ENCODE peak calls at places on chromosomes 16 and 17, in four cellular contexts. F is ovary, H is body of pancreas, J is spleen. E is an unnamed sample.

GRCh38 chr17:77698903-77699615 is 259.4 kb upstream of the TNRC6C start:
- DNase-seq in F (no peak), H (no peak), J (no peak), E (no peak)

GRCh38 chr16:73737637-73738036 is 559.0 kb upstream of the PSMD7 start:
- DNase-seq in F (no peak), H (no peak), J (no peak), E (no peak)

GRCh38 chr17:75691371-75692290 is 24.5 kb downstream of the SAP30BP start:
- DNase-seq in F (no peak), H (peak), J (peak), E (no peak)

GRCh38 chr16:87970206-87970605 is 19.0 kb downstream of the BANP start:
- DNase-seq in F (no peak), H (no peak), J (no peak), E (no peak)

GRCh38 chr17:64736804-64737492 is 74.8 kb upstream of the SMURF2 start:
- DNase-seq in F (no peak), H (no peak), J (no peak), E (no peak)

GRCh38 chr17:78234261-78234865 is 2.9 kb downstream of the TMEM235 start:
- DNase-seq in F (no peak), H (no peak), J (no peak), E (no peak)

GRCh38 chr17:58741121-58741625 is 14.5 kb upstream of the PPM1E start:
- DNase-seq in F (no peak), H (no peak), J (no peak), E (no peak)

GRCh38 chr16:13039526-13039925 is 138.1 kb downstream of the SHISA9 start:
- DNase-seq in F (no peak), H (no peak), J (no peak), E (no peak)

GRCh38 chr16:26787924-26788323 is 278.8 kb upstream of the C16orf82 start:
- DNase-seq in F (no peak), H (no peak), J (no peak), E (no peak)

GRCh38 chr17:58321571-58322525 is 6.7 kb downstream of the TSPOAP1 start:
- DNase-seq in F (no peak), H (no peak), J (peak), E (no peak)

GRCh38 chr17:788551-788950 is 6.4 kb downstream of the MRM3 start:
- DNase-seq in F (peak), H (peak), J (peak), E (no peak)

GRCh38 chr17:42342242-42343008 is 45.8 kb downstream of the STAT3 start:
- DNase-seq in F (no peak), H (no peak), J (no peak), E (no peak)

GRCh38 chr17:74433421-74434121 is 1.7 kb downstream of the GPRC5C start:
- DNase-seq in F (peak), H (peak), J (no peak), E (no peak)

GRCh38 chr17:15262291-15263205 is 2.6 kb downstream of the PMP22 start:
- DNase-seq in F (peak), H (peak), J (peak), E (peak)

GRCh38 chr16:54431997-54432367 is 145.4 kb upstream of the IRX3 start:
- DNase-seq in F (no peak), H (no peak), J (no peak), E (no peak)

GRCh38 chr17:44828919-44829557 is 1.0 kb downstream of the GJC1 start:
- DNase-seq in F (peak), H (no peak), J (no peak), E (no peak)

GRCh38 chr17:17567631-17568030 is 23.9 kb downstream of the PEMT start:
- DNase-seq in F (peak), H (peak), J (no peak), E (peak)

GRCh38 chr17:76121932-76122383 is 18.4 kb upstream of the EXOC7 start:
- DNase-seq in F (peak), H (no peak), J (peak), E (no peak)

GRCh38 chr17:14725729-14726128 is 424.8 kb downstream of the HS3ST3B1 start:
- DNase-seq in F (no peak), H (no peak), J (no peak), E (no peak)

GRCh38 chr17:75159196-75160031 is 5.1 kb upstream of the JPT1 start:
- DNase-seq in F (no peak), H (no peak), J (no peak), E (no peak)

GRCh38 chr17:45584092-45585036 is 93.8 kb upstream of the PLEKHM1 start:
- DNase-seq in F (peak), H (peak), J (peak), E (peak)

GRCh38 chr17:80190716-80191115 is 20.9 kb downstream of the CARD14 start:
- DNase-seq in F (no peak), H (no peak), J (no peak), E (no peak)

GRCh38 chr17:73096866-73097265 is 4.4 kb upstream of the SLC39A11 start:
- DNase-seq in F (no peak), H (no peak), J (no peak), E (no peak)

GRCh38 chr17:42985225-42985624 is 4.9 kb downstream of the RUNDC1 start:
- DNase-seq in F (no peak), H (no peak), J (no peak), E (no peak)

GRCh38 chr16:67028167-67028554 is 788 bp upstream of the CBFB start:
- DNase-seq in F (no peak), H (no peak), J (no peak), E (no peak)

GRCh38 chr16:67030221-67030962 is 1.4 kb downstream of the CBFB start:
- DNase-seq in F (no peak), H (no peak), J (peak), E (no peak)

GRCh38 chr16:67027046-67027445 is 1.9 kb upstream of the CBFB start:
- DNase-seq in F (peak), H (no peak), J (peak), E (no peak)

GRCh38 chr16:67028555-67029248 is at the start of gene CBFB:
- DNase-seq in F (peak), H (peak), J (peak), E (peak)

DNA sequence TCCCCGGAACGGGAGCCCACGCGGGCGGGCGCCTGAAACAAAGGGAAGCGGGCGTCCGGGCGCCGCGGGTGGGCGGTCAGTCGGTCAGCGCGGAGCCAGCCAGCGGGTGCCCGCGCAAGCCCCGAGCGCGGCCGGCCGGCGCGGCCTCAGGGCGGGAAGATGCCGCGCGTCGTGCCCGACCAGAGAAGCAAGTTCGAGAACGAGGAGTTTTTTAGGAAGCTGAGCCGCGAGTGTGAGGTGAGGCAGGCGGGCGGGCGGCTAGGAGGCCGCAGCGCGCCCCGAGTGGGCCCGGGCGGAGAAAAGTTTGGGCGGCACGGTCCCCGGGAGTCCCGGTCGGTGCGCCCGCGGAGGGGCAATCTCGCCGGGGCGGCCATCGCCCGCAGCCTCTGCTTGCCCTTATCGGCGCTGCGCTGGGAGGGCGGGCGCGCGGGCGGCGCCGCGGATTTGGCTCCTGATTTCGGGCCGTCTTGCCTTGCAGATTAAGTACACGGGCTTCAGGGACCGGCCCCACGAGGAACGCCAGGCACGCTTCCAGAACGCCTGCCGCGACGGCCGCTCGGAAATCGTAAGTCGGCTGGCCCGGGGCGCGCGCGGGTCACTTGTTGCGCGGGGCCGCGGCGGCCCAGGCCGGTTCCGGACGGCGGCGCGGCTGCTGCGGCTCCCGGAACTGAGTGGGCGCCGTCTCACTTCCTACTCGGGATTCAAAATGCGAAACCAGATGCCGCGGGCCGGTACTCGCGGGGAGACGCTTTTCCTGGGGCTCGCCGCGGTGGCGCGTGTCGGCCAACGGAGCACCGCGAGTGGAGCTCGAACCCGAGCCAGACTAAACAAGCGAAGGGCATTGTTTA is 524 bp downstream of the CBFB start:
- DNase-seq in F (peak), H (peak), J (peak), E (peak)
- TF ChIP-seq POLR2A in F (peak), H (peak), J (no peak), E (peak)

GRCh38 chr16:4614571-4615388 is at the start of gene UBALD1:
- DNase-seq in F (peak), H (peak), J (peak), E (peak)
- TF ChIP-seq POLR2A in F (peak), H (peak), J (peak), E (peak)

GRCh38 chr16:10318798-10319500 is 66.9 kb upstream of the ATF7IP2 start:
- DNase-seq in F (no peak), H (no peak), J (no peak), E (no peak)
- TF ChIP-seq POLR2A in F (no peak), H (no peak), J (no peak), E (no peak)

DNA sequence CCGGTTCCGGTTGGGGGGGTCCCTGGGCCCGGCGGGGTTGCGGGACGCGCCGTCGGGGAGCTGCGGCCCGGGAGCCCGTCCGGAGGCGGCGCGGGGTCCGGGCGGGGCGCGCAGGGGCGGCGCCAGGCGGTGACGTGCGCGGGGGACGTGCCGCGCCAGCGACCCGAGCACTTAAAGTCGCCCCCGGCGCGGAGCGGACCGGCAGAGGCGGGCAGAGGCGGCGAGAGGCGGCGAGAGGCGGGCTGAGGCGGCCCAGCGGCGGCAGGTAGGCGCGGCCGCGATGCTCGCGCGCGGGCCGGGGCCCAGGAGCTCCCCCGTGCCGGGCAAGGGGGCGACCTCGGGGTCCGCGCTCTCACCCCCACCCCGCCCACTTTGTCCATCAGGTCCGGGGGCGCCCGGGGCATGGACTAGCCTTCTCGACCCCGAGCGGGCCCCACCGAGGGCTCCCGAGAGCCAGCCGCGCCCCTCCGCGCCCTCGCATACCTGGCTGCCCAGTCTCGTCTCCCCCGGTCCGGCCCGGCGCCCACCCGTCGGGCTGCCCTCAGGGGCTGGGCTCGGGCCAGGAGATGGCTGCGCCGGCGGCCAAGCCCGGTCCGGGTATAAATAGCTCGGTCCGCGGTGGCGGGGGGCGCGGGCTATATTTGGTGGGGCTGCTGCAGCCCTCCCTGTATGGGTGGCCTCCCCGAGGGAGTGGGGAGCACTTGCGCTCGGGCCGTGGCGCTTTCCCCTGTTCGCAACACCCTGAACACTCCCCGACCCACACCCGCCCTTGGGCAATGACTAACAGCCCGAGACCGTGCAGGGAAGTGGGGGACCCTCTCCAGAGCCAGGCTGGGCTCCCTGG is at the start of gene SLC16A3:
- DNase-seq in F (peak), H (peak), J (peak), E (peak)
- TF ChIP-seq POLR2A in F (peak), H (peak), J (no peak), E (peak)

GRCh38 chr17:36593651-36594316 is 2.1 kb downstream of the DHRS11 start:
- DNase-seq in F (no peak), H (no peak), J (peak), E (no peak)
- TF ChIP-seq POLR2A in F (no peak), H (no peak), J (no peak), E (no peak)

DNA sequence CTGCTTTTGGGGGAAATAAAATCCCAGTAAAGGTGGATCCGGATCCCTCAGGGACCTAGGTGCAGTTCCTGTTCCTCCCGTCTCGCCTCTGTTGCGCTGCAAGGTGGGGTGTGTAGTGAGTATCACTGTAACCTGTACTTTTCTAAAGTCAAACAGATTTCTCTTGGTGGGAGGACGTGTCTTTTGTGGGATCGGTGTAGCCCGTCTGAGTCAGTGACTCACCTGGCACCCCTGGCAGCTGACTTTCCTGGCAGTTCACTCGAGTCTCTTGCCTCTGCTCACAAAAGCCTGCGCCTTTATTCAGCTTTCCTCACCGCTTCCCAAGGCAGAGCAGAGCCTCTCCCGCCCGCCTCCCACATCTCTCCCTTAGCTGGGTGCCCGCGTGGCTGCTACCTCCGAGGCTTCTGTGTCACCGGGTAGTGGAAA is 85.7 kb downstream of the CMIP start:
- DNase-seq in F (no peak), H (no peak), J (peak), E (no peak)
- TF ChIP-seq POLR2A in F (no peak), H (no peak), J (no peak), E (no peak)

GRCh38 chr16:4385066-4385788 is 13.6 kb downstream of the VASN start:
- DNase-seq in F (no peak), H (peak), J (no peak), E (no peak)
- TF ChIP-seq POLR2A in F (no peak), H (no peak), J (no peak), E (no peak)

GRCh38 chr17:7281953-7282751 is 634 bp downstream of the SLC2A4 start:
- DNase-seq in F (peak), H (peak), J (peak), E (peak)

GRCh38 chr17:7279453-7279852 is 2.1 kb upstream of the SLC2A4 start:
- DNase-seq in F (no peak), H (no peak), J (no peak), E (no peak)

GRCh38 chr17:7282752-7283321 is 1.3 kb downstream of the SLC2A4 start:
- DNase-seq in F (no peak), H (no peak), J (no peak), E (peak)

GRCh38 chr17:7280519-7281073 is 922 bp upstream of the SLC2A4 start:
- DNase-seq in F (peak), H (peak), J (peak), E (peak)

DNA sequence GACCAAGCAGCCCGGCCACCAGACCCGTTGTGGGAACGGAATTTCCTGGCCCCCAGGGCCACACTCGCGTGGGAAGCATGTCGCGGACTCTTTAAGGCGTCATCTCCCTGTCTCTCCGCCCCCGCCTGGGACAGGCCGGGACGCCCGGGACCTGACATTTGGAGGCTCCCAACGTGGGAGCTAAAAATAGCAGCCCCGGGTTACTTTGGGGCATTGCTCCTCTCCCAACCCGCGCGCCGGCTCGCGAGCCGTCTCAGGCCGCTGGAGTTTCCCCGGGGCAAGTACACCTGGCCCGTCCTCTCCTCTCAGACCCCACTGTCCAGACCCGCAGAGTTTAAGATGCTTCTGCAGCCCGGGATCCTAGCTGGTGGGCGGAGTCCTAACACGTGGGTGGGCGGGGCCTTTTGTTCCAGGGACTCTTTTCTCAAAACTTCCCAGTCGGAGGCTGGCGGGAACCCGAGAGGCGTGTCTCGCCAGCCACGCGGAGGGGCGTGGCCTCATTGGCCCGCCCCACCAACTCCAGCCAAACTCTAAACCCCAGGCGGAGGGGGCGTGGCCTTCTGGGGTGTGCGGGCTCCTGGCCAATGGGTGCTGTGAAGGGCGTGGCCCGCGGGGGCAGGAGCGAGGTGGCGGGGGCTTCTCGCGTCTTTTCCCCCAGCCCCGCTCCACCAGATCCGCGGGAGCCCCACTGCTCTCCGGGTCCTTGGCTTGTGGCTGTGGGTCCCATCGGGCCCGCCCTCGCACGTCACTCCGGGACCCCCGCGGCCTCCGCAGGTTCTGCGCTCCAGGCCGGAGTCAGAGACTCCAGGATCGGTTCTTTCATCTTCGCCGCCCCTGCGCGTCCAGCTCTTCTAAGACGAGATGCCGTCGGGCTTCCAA is at the start of gene SLC2A4:
- DNase-seq in F (peak), H (peak), J (peak), E (peak)
- TF ChIP-seq POLR2A in F (no peak), H (no peak), J (no peak), E (peak)